ENCODE peak calls at places on chromosome 21, in seven cellular contexts. R is fibroblast of villous mesenchyme; H is endothelial cell; Y is omental fat pad; O is PC-3; N is left lung; C is CD8-positive, alpha-beta T cell. E is an unnamed sample.

GRCh38 chr21:26565105-26565504 is 8.0 kb downstream of the CYYR1 start:
- DNase-seq in N (no peak), Y (no peak), C (no peak), R (no peak), O (no peak), H (no peak), E (no peak)

GRCh38 chr21:41250519-41250918 is 66.1 kb upstream of the FAM3B start:
- DNase-seq in H (no peak), Y (no peak), N (no peak), C (no peak), O (peak; percentile 59), R (peak; percentile 30), E (no peak)

GRCh38 chr21:44544566-44544965 is 4.6 kb upstream of the KRTAP10-1 start:
- DNase-seq in O (no peak), N (no peak), R (no peak), Y (no peak), H (no peak), C (no peak), E (no peak)

GRCh38 chr21:15144026-15144425 is 79.2 kb upstream of the NRIP1 start:
- DNase-seq in C (no peak), Y (no peak), H (no peak), O (no peak), N (no peak), R (no peak), E (no peak)

GRCh38 chr21:33871171-33871570 is 44.4 kb downstream of the ATP5PO start:
- DNase-seq in R (no peak), H (no peak), Y (no peak), C (no peak), O (no peak), N (no peak), E (no peak)

GRCh38 chr21:39097981-39098380 is 85.3 kb downstream of the PSMG1 start:
- DNase-seq in O (no peak), N (no peak), C (no peak), H (no peak), R (peak; percentile 90), Y (no peak), E (no peak)

GRCh38 chr21:43866233-43866632 is 1.2 kb downstream of the AGPAT3 start:
- DNase-seq in Y (no peak), O (peak; percentile 50), N (peak; percentile 75), R (peak; percentile 71), H (no peak), C (peak; percentile 48), E (no peak)

GRCh38 chr21:39525601-39526000 is 73.8 kb downstream of the SH3BGR start:
- DNase-seq in C (no peak), N (no peak), R (no peak), Y (no peak), O (no peak), H (no peak), E (no peak)

GRCh38 chr21:45018131-45019075 is 56.0 kb upstream of the ADARB1 start:
- DNase-seq in C (no peak), R (no peak), H (no peak), N (peak; percentile 72), Y (no peak), O (no peak), E (no peak)

GRCh38 chr21:45202889-45203288 is 84.8 kb downstream of the POFUT2 start:
- DNase-seq in O (no peak), N (no peak), R (no peak), Y (no peak), H (no peak), C (no peak), E (no peak)

GRCh38 chr21:42308161-42308913 is 6.9 kb downstream of the TFF3 start:
- DNase-seq in Y (no peak), R (no peak), O (no peak), N (no peak), C (no peak), H (no peak), E (no peak)

GRCh38 chr21:42310411-42311001 is 4.7 kb downstream of the TFF3 start:
- DNase-seq in C (no peak), H (no peak), O (no peak), Y (no peak), N (peak; percentile 53), R (no peak), E (no peak)

GRCh38 chr21:42307106-42307505 is 8.1 kb downstream of the TFF3 start:
- DNase-seq in Y (no peak), R (no peak), N (no peak), O (no peak), C (no peak), H (no peak), E (no peak)

GRCh38 chr21:42309753-42310213 is 5.4 kb downstream of the TFF3 start:
- DNase-seq in R (peak; percentile 8), O (peak; percentile 64), N (peak; percentile 86), C (peak; percentile 70), H (peak; percentile 79), Y (peak; percentile 62), E (peak; percentile 61)

DNA sequence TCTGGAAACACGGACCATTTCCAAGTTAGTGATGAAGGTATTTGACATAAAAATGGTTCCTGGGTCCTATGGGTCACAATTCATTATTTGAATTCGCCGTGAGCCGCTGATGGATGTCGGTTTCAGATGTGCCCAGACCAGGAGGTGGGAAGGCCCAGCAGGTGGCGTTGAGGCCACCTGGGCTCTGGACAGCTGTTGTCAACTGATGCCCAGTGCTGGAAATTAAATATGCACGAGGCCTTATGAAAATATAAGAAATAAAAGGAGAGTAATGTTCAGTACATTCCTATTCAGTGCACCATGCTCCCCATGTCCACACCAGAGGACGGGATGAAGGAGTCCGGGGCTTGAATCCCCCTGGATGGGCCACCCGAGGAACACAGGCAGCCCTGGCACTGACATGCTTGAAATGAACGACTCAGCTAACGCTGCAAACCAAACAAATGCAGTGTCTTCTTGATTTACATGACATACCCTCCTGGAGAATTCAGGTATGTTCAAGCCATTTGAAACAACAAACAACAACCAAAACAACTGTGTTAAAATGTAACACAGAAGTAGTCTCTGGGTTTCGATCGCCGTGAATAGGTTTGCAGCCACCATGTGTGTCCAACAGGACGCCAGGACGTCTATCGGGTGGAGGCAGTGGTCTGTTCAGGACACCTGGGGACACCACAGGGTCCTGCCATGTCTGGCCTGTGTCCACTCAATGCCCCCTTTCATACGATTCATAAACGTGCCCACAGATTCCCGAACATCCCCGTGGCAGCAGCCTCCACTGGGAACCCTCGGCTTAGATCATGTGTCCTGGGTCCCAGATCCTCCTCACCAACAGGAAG is 6.1 kb downstream of the TFF3 start:
- DNase-seq in H (no peak), C (no peak), O (peak; percentile 49), Y (no peak), N (no peak), R (no peak), E (no peak)
- TF ChIP-seq CTCF in H (no peak), C (no peak), O (peak; percentile 66), Y (no peak), N (no peak), R (no peak), E (no peak)

DNA sequence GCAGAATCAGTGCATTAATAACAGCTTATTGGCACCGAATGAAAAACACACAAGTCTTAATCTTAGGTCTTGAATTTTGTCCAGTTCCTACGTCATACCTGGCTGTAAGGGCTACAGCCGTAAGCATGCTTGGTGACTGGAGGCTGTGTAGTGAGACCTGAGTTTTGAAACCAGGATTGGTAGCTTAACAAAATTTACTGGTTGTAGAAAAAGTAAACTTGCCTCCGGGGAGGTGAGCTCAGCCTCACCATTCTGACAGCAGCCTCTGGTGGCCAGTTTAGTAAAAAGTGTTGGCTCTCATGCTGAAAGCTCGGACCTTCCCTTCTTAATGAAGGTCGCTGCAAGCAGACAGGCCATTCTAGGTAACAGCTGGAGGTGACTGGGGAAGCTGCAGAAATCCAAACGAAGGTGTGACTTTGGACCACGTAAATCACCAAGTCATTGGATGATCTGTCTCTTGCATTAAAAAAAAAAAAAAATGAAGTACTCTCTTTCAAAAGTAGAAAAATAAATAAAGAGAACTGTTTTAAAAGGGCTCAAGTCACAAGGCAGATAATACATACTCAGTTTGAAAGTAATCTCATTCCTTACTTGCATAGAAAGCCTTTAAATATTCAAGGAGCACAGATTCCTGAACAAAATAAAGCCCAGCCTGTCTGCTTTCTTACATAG is 48.8 kb downstream of the HLCS start:
- DNase-seq in R (peak; percentile 63), H (peak; percentile 19), C (no peak), Y (no peak), N (no peak), O (peak; percentile 87), E (no peak)
- TF ChIP-seq CTCF in R (peak; percentile 81), H (peak; percentile 29), C (no peak), Y (no peak), N (peak; percentile 10), O (peak; percentile 90), E (no peak)

DNA sequence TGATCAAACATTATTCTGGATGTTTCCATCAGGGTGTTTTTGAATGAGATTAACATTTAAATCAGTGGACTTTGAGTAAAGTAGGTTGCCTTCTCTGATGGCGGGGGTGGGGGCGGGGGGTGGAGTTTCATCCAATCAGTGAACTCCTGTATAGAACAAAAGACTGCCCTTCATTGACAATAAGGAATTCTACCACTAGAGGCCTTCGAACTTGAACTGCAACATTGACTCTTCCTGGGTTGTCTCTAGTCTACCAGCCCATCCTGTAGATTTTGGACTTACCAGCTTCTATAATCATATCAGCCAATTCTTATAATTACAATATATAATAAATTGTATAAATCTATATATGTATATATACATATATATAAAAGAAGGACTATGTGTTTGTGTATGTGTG is 520.4 kb upstream of the CXADR start:
- DNase-seq in N (no peak), O (no peak), H (no peak), Y (no peak), C (no peak), R (no peak), E (no peak)
- TF ChIP-seq CTCF in N (no peak), O (no peak), H (no peak), Y (no peak), C (no peak), R (no peak), E (no peak)

GRCh38 chr21:30642564-30642963 is at the start of gene KRTAP20-3:
- DNase-seq in H (no peak), O (no peak), N (no peak), R (no peak), Y (no peak), C (no peak), E (no peak)

GRCh38 chr21:30646904-30647303 is 4.2 kb downstream of the KRTAP20-3 start:
- DNase-seq in N (no peak), Y (no peak), C (no peak), O (peak; percentile 61), R (no peak), H (no peak), E (no peak)
- TF ChIP-seq CTCF in N (no peak), Y (no peak), C (no peak), O (no peak), R (no peak), H (no peak), E (no peak)

DNA sequence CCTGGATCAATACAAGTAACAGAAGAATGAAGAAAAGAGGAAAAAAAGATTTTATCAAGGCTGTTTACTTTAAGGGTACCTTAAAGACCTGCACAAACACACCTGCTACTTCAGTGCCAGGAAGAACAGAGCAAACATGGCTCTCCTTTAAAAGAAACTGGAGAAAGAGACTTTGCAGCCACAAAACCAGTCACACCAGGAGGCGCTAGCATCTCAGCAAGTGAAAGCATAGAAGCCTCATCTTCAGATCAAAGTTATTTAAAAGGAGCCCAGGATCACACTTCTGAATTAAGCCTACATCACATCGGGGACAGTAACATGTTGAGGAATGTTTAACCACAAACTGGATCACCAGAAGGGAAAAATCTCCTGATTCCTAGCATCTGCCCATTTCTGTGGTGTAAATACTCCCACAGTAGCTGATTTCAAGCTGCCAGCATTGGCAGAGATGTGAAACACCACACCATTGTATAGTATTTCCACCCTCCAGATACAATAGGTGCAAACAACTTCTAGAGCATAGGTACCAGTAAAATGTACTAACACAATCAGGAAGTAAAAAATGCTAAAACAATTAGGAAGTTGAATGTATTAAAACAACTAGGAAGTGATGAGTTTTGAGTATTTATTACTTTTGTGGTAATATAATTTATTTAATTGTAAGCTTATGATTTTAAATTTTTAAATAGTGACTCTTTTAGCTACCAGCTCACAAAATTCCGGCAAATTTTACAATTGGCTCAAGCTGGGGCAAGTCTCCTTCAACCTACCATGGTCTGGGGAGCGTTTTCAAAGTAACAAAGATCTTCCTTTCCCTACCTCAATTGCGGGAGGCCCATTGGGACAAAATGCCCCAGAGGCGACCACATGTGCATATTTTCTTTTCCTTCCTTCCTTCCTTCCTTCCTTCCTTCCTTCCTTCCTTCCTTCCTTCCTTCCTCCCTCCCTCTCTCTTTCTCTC is 105.3 kb upstream of the CLDN14 start:
- DNase-seq in C (peak; percentile 45), Y (no peak), O (peak; percentile 57), H (no peak), N (no peak), R (no peak), E (no peak)
- TF ChIP-seq CTCF in C (peak; percentile 36), Y (no peak), O (peak; percentile 73), H (no peak), N (no peak), R (no peak), E (no peak)

E was measured in natural killer cell.